ENCODE peak calls at places on chromosomes 4 and X, in nine cellular contexts. R is astrocyte of the spinal cord, S is fibroblast of lung, D is upper lobe of left lung, I is NB4, H is thyroid gland, M is hepatocyte, Q is Calu3, J is IMR-90. E is an unnamed sample.

GRCh38 chrX:39652336-39652735 is 445.4 kb downstream of the BCOR start:
- DNase-seq in R (no peak), S (peak; percentile 11), D (no peak), I (peak; percentile 67), H (peak; percentile 12), M (no peak), Q (peak; percentile 18), J (peak; percentile 14), E (no peak)

GRCh38 chr4:98516441-98517323 is 141.7 kb downstream of the TSPAN5 start:
- DNase-seq in R (no peak), S (peak; percentile 50), D (no peak), I (no peak), H (no peak), M (no peak), Q (no peak), J (peak; percentile 27), E (no peak)

GRCh38 chrX:68997911-68998310 is 167.3 kb downstream of the PJA1 start:
- DNase-seq in R (peak; percentile 73), S (peak; percentile 88), D (no peak), I (no peak), H (peak; percentile 51), M (peak; percentile 38), Q (no peak), J (peak; percentile 83), E (peak; percentile 1)

GRCh38 chrX:53642326-53642725 is 44.2 kb downstream of the HUWE1 start:
- DNase-seq in R (no peak), S (peak; percentile 6), D (no peak), I (no peak), H (no peak), M (no peak), Q (no peak), J (no peak), E (no peak)

GRCh38 chrX:112834016-112834855 is 6.4 kb downstream of the AMOT start:
- DNase-seq in R (peak; percentile 75), S (peak; percentile 66), D (no peak), I (no peak), H (no peak), M (peak; percentile 47), Q (no peak), J (peak; percentile 77), E (no peak)

GRCh38 chr4:15717647-15718416 is 15.0 kb downstream of the BST1 start:
- DNase-seq in R (peak; percentile 8), S (no peak), D (no peak), I (no peak), H (no peak), M (no peak), Q (no peak), J (peak; percentile 41), E (no peak)

GRCh38 chrX:153459976-153460375 is 10.4 kb downstream of the HAUS7 start:
- DNase-seq in R (peak; percentile 62), S (peak; percentile 38), D (no peak), I (no peak), H (no peak), M (no peak), Q (no peak), J (peak; percentile 79), E (no peak)

GRCh38 chr4:78481180-78481579 is 70.4 kb upstream of the ANXA3 start:
- DNase-seq in R (peak; percentile 65), S (peak; percentile 58), D (no peak), I (no peak), H (no peak), M (no peak), Q (no peak), J (peak; percentile 84), E (no peak)

GRCh38 chrX:75149654-75150053 is 6.4 kb downstream of the ABCB7 start:
- DNase-seq in R (no peak), S (no peak), D (no peak), I (no peak), H (no peak), M (no peak), Q (no peak), J (no peak), E (no peak)

GRCh38 chrX:46912673-46913491 is 661 bp downstream of the JADE3 start:
- DNase-seq in R (peak; percentile 38), S (peak; percentile 19), D (peak; percentile 83), I (peak; percentile 76), H (peak; percentile 40), M (peak; percentile 66), Q (peak; percentile 74), J (peak; percentile 14), E (peak; percentile 59)

GRCh38 chr4:169058312-169058711 is 48.3 kb upstream of the CBR4 start:
- DNase-seq in R (no peak), S (no peak), D (no peak), I (no peak), H (no peak), M (no peak), Q (no peak), J (no peak), E (no peak)

GRCh38 chr4:94455081-94455480 is 3.3 kb downstream of the PDLIM5 start:
- DNase-seq in R (peak; percentile 68), S (peak; percentile 86), D (no peak), I (no peak), H (peak; percentile 25), M (peak; percentile 70), Q (peak; percentile 46), J (peak; percentile 88), E (no peak)

GRCh38 chrX:46979340-46979739 is 67.1 kb downstream of the JADE3 start:
- DNase-seq in R (peak; percentile 73), S (peak; percentile 89), D (no peak), I (no peak), H (no peak), M (no peak), Q (no peak), J (peak; percentile 82), E (no peak)

GRCh38 chr4:113945906-113946305 is 33.5 kb downstream of the ARSJ start:
- DNase-seq in R (peak; percentile 79), S (peak; percentile 55), D (no peak), I (no peak), H (no peak), M (no peak), Q (no peak), J (peak; percentile 71), E (no peak)

GRCh38 chrX:120755066-120755846 is 120.4 kb downstream of the CT47B1 start:
- DNase-seq in R (no peak), S (no peak), D (no peak), I (peak; percentile 68), H (no peak), M (peak; percentile 39), Q (no peak), J (no peak), E (no peak)

GRCh38 chr4:16227462-16227868 is 1.2 kb upstream of the TAPT1 start:
- DNase-seq in R (peak; percentile 33), S (peak; percentile 45), D (no peak), I (peak; percentile 53), H (peak; percentile 54), M (peak; percentile 35), Q (peak; percentile 11), J (peak; percentile 30), E (peak; percentile 10)

GRCh38 chr4:85833311-85833710 is 358.4 kb downstream of the ARHGAP24 start:
- DNase-seq in R (no peak), S (no peak), D (no peak), I (no peak), H (no peak), M (no peak), Q (no peak), J (no peak), E (no peak)

GRCh38 chrX:50691820-50692219 is 122.2 kb downstream of the SHROOM4 start:
- DNase-seq in R (peak; percentile 37), S (peak; percentile 46), D (no peak), I (peak; percentile 56), H (no peak), M (peak; percentile 63), Q (peak; percentile 39), J (peak; percentile 48), E (no peak)

DNA sequence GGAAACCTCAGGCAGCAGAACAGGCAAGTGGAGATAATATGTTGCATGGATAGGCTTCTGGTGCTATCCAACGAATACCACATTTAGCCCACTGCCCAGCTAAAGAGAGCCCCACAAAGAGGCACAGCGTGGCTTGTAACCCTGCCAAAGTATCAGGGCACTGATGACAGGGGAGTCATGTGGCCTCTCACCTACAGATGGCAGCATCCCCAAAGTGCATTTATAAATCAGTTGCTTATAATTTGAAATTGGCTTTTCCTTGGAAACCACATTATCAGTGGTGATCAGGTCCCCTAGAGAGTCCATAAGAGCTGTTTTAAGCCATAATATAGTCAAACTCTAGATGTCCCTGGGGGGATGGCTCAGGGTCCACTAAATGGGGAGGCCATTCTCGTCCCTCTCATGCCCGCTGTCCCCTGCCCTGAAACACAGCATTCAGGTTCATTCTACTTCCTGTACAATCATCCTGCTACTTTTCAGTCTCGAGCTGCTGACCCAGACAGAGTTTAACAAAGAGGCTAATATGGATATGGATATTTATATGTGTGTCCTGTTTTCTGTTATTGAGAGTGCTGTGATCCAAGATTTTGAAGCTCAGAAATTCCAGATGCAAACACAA is 28.6 kb downstream of the SRPX start:
- DNase-seq in R (no peak), S (peak; percentile 27), D (no peak), I (peak; percentile 34), H (peak; percentile 28), M (no peak), Q (peak; percentile 28), J (peak; percentile 25), E (no peak)
- TF ChIP-seq CTCF in R (peak; percentile 48), S (peak; percentile 34), D (peak; percentile 21), I (peak; percentile 52), H (no peak), M (peak; percentile 38), Q (peak; percentile 49), J (peak; percentile 45), E (peak; percentile 55)

GRCh38 chr4:40434126-40434692 is 99.1 kb downstream of the CHRNA9 start:
- DNase-seq in R (no peak), S (no peak), D (no peak), I (no peak), H (peak; percentile 64), M (no peak), Q (no peak), J (no peak), E (no peak)
- TF ChIP-seq CTCF in R (no peak), S (no peak), D (no peak), I (no peak), H (no peak), M (no peak), Q (no peak), J (no peak), E (no peak)

DNA sequence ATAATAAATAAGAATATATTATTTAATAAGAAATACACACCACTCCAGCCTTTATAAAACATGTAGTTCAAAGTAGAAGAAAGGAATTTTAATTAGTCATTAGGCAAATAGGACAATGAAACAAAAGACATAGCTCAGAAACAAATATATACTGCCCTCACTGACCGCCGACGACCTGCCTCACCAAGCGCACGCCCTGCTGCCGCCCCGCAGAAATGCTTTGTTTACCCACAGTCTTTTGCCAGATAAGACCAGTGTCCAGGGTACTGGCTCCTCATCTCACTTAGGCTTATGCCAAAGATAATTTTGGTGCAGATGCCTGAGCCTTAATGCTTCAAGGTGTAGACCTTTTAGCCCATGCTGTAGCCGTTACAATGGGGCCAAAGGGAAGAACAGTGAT is 199.5 kb downstream of the HHIP start:
- DNase-seq in R (no peak), S (no peak), D (peak; percentile 46), I (no peak), H (no peak), M (no peak), Q (no peak), J (no peak), E (no peak)
- TF ChIP-seq CTCF in R (no peak), S (no peak), D (no peak), I (no peak), H (no peak), M (no peak), Q (no peak), J (no peak), E (no peak)

DNA sequence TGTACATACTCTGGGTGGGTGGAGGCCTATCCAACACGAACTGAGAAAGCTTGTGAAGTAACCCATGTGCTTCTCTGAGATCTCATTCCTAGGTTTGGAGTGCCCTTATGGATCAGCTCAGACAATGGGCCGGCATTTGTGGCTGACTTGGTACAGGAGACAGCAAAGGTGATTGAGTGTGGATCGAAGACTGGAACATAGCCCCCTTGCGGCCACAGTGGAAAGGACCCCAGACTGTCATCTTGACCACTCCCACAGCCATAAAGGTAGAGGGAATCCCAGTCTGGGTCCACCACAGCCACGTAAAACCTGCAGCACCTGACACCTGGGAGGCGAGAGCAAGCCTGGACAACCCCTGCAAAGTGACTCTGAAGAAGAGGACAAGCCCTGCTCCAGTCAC is 598.0 kb upstream of the AADAT start:
- DNase-seq in R (no peak), S (no peak), D (no peak), I (no peak), H (no peak), M (no peak), Q (no peak), J (no peak), E (no peak)
- TF ChIP-seq CTCF in R (no peak), S (no peak), D (no peak), I (no peak), H (no peak), M (no peak), Q (no peak), J (no peak), E (no peak)